ENCODE peak calls at places on chromosomes 7 and 10, in five cellular contexts. N is body of pancreas, Z is heart left ventricle, O is endothelial cell of umbilical vein, U is caudate nucleus. D is an unnamed sample.

GRCh38 chr7:30206942-30207341 is 72.2 kb downstream of the MTURN start:
- DNase-seq in N (no peak), Z (no peak), O (no peak), U (no peak), D (peak)

GRCh38 chr10:126049741-126050140 is 153.4 kb downstream of the FANK1 start:
- DNase-seq in N (no peak), Z (no peak), O (peak), U (no peak), D (peak)

GRCh38 chr10:101995451-101996063 is 60.4 kb downstream of the ARMH3 start:
- DNase-seq in N (no peak), Z (no peak), O (peak), U (no peak), D (peak)

GRCh38 chr10:95542330-95542729 is 18.8 kb downstream of the SORBS1 start:
- DNase-seq in N (no peak), Z (no peak), O (no peak), U (no peak), D (no peak)

GRCh38 chr10:128835361-128835760 is 631.7 kb upstream of the MGMT start:
- DNase-seq in N (no peak), Z (no peak), O (no peak), U (no peak), D (no peak)

GRCh38 chr7:114409750-114410149 is 4.9 kb upstream of the FOXP2 start:
- DNase-seq in N (no peak), Z (no peak), O (no peak), U (no peak), D (peak)

GRCh38 chr10:77989081-77989724 is 40.1 kb downstream of the POLR3A start:
- DNase-seq in N (peak), Z (peak), O (no peak), U (no peak), D (no peak)

GRCh38 chr7:157080111-157080730 is 58.5 kb upstream of the UBE3C start:
- DNase-seq in N (no peak), Z (no peak), O (no peak), U (no peak), D (no peak)

GRCh38 chr7:24381919-24382505 is 98.0 kb downstream of the NPY start:
- DNase-seq in N (no peak), Z (no peak), O (no peak), U (no peak), D (peak)

GRCh38 chr10:62805139-62806092 is 896 bp downstream of the ADO start:
- DNase-seq in N (peak), Z (peak), O (peak), U (no peak), D (peak)

GRCh38 chr10:95793401-95794045 is 37.6 kb downstream of the ENTPD1 start:
- DNase-seq in N (no peak), Z (no peak), O (no peak), U (no peak), D (no peak)

GRCh38 chr7:146948708-146949107 is 832.1 kb downstream of the CNTNAP2 start:
- DNase-seq in N (no peak), Z (no peak), O (no peak), U (no peak), D (no peak)

GRCh38 chr10:22690614-22691431 is 23.6 kb downstream of the PIP4K2A start:
- DNase-seq in N (no peak), Z (no peak), O (no peak), U (no peak), D (peak)

GRCh38 chr10:63901228-63901627 is 380.0 kb downstream of the REEP3 start:
- DNase-seq in N (no peak), Z (no peak), O (no peak), U (no peak), D (no peak)

GRCh38 chr7:2519119-2519930 is at the start of gene LFNG:
- DNase-seq in N (peak), Z (peak), O (peak), U (peak), D (peak)

GRCh38 chr10:95267261-95267660 is 23.5 kb downstream of the PDLIM1 start:
- DNase-seq in N (no peak), Z (no peak), O (no peak), U (no peak), D (no peak)

GRCh38 chr7:4233146-4233545 is 448.9 kb upstream of the FOXK1 start:
- DNase-seq in N (no peak), Z (no peak), O (no peak), U (no peak), D (no peak)

GRCh38 chr7:152909683-152910544 is 150.4 kb downstream of the ACTR3B start:
- DNase-seq in N (peak), Z (no peak), O (no peak), U (no peak), D (no peak)
- H3K27ac ChIP-seq in N (peak), Z (no peak), O (no peak), U (no peak), D (no peak)

GRCh38 chr7:94452257-94452656 is 57.4 kb upstream of the CASD1 start:
- DNase-seq in N (peak), Z (no peak), O (no peak), U (no peak), D (no peak)

GRCh38 chr7:94450044-94450697 is 55.5 kb downstream of the COL1A2 start:
- DNase-seq in N (no peak), Z (no peak), O (no peak), U (no peak), D (no peak)

GRCh38 chr7:94446308-94446707 is 51.6 kb downstream of the COL1A2 start:
- DNase-seq in N (no peak), Z (no peak), O (no peak), U (no peak), D (no peak)

GRCh38 chr7:94451276-94451675 is 56.6 kb downstream of the COL1A2 start:
- DNase-seq in N (no peak), Z (no peak), O (no peak), U (no peak), D (no peak)

GRCh38 chr7:94449151-94449725 is 54.5 kb downstream of the COL1A2 start:
- DNase-seq in N (no peak), Z (no peak), O (peak), U (no peak), D (peak)
- H3K27ac ChIP-seq in N (no peak), Z (no peak), O (no peak), U (no peak), D (no peak)

DNA sequence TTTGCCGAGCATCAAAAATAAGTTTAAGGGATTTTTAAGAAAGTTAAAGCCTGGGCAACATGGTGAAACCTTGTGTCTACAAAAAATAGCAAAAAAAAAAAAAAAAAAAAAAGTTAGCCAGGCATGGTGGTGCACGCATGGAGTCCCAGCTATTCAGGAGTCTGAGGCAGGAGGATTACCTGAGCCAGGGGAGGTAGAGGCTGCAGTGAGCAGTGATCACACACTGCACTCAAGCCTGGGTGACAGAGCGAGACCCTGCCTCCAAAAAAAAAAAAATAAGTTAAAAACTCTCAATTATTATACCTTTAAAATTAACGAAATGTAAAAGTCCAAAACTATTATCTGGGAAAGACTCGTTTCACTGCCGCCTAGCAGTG is 35.0 kb upstream of the DAGLB start:
- DNase-seq in N (no peak), Z (no peak), O (no peak), U (no peak), D (no peak)
- H3K27ac ChIP-seq in N (peak), Z (peak), O (peak), U (no peak), D (peak)

GRCh38 chr10:130218936-130219335 is 82.7 kb downstream of the GLRX3 start:
- DNase-seq in N (no peak), Z (no peak), O (no peak), U (no peak), D (no peak)
- H3K27ac ChIP-seq in N (no peak), Z (no peak), O (no peak), U (no peak), D (no peak)

GRCh38 chr10:52011113-52011512 is 303.0 kb upstream of the DKK1 start:
- DNase-seq in N (no peak), Z (no peak), O (no peak), U (no peak), D (no peak)
- H3K27ac ChIP-seq in N (no peak), Z (peak), O (no peak), U (no peak), D (no peak)

DNA sequence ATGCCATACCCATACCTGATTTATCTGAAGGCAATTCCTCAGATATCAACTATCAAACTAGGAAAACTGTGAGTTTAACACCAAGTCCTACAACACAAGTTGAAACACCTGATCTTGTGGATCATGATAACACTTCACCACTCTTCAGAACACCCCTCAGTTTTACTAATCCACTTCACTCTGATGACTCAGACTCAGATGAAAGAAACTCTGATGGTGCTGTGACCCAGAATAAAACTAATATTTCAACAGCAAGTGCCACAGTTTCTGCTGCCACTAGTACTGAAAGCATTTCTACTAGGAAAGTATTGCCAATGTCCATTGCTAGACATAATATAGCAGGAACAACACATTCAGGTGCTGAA is 69.0 kb upstream of the RSBN1L start:
- DNase-seq in N (no peak), Z (no peak), O (no peak), U (no peak), D (no peak)
- H3K27ac ChIP-seq in N (no peak), Z (no peak), O (no peak), U (no peak), D (no peak)

GRCh38 chr10:97551271-97551670 is 21.3 kb upstream of the ANKRD2 start:
- DNase-seq in N (no peak), Z (no peak), O (no peak), U (no peak), D (no peak)

GRCh38 chr10:97548828-97549455 is 23.6 kb upstream of the ANKRD2 start:
- DNase-seq in N (no peak), Z (no peak), O (no peak), U (no peak), D (no peak)

GRCh38 chr10:97547889-97548485 is 24.6 kb upstream of the ANKRD2 start:
- DNase-seq in N (no peak), Z (no peak), O (no peak), U (no peak), D (peak)

GRCh38 chr10:97550336-97551149 is 22.0 kb upstream of the ANKRD2 start:
- DNase-seq in N (no peak), Z (no peak), O (no peak), U (no peak), D (no peak)

DNA sequence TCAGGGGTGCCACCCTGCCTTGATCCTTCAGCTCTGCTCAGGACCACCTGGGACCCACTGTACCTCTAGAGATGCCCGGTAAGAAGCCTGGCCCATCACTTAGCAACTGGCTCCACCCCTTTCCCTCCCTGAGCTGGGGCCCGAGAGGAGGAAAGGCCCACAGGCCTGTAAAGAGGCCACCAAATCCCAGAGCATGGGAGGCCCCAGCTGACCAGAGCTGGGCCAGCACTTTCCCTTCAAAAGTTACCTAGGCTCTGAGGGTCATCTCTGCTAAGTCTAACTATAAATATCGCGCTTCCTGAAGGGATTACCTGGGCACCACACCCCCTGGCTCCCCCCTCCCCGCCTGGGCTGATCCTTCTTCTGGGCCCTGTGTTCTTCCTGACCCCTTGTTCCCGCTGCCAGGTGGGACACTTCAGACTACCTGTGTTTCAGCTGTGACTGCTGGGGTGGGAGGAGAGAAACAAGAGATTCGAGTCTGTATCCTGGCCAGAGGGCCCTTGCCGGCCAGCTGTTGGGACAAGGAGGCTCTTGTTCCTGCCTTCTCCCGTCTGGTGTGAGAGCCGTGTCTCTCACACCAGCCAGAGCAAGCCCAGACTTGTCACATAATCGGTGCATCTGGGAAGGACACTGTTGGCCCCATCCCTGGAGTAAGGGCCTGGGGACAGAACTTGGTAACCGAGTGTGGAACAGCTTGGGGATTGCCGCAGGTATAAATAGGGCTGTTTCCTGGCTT is 22.8 kb upstream of the ANKRD2 start:
- DNase-seq in N (no peak), Z (no peak), O (no peak), U (peak), D (no peak)
- H3K27ac ChIP-seq in N (no peak), Z (peak), O (no peak), U (peak), D (no peak)

GRCh38 chr7:95323410-95324129 is 762 bp downstream of the PON1 start:
- DNase-seq in N (no peak), Z (no peak), O (no peak), U (no peak), D (no peak)
- H3K27ac ChIP-seq in N (no peak), Z (no peak), O (no peak), U (no peak), D (no peak)

D was measured in fibroblast of lung.